ENCODE peak calls at places on chromosomes 2 and 18, in four cellular contexts. R is HepG2, B is GM12878, C is K562. N is an unnamed sample.

GRCh38 chr18:77131652-77132368 is 773 bp downstream of the MBP start:
- DNase-seq in C (no peak), B (no peak), R (no peak), N (peak; percentile 39)

GRCh38 chr2:164675027-164675426 is 53.7 kb upstream of the GRB14 start:
- DNase-seq in R (peak; percentile 55), C (no peak), B (no peak), N (no peak)

GRCh38 chr18:76491436-76491800 is 3.6 kb downstream of the ZNF516 start:
- DNase-seq in C (no peak), R (peak; percentile 41), B (no peak), N (peak; percentile 78)

GRCh38 chr2:109533823-109534222 is 79.9 kb downstream of the SEPTIN10 start:
- DNase-seq in C (no peak), B (no peak), R (no peak), N (no peak)

GRCh38 chr2:1602359-1603010 is 141.8 kb downstream of the PXDN start:
- DNase-seq in C (no peak), B (no peak), R (no peak), N (no peak)

GRCh38 chr2:84873350-84873749 is 7.5 kb downstream of the TRABD2A start:
- DNase-seq in B (no peak), R (no peak), C (no peak), N (no peak)

GRCh38 chr2:97707428-97708380 is 5.7 kb upstream of the ZAP70 start:
- DNase-seq in R (no peak), B (no peak), C (no peak), N (no peak)

GRCh38 chr2:158699323-158699722 is 95.8 kb upstream of the DAPL1 start:
- DNase-seq in B (no peak), C (no peak), R (no peak), N (no peak)

GRCh38 chr2:652881-653480 is 24.2 kb downstream of the TMEM18 start:
- DNase-seq in R (no peak), C (no peak), B (no peak), N (no peak)

GRCh38 chr2:26807788-26808460 is 22.1 kb downstream of the CENPA start:
- DNase-seq in B (no peak), C (no peak), R (no peak), N (no peak)
- TF ChIP-seq ETV6 in B (no peak), C (no peak), R (no peak), N (no peak)

GRCh38 chr2:32291746-32292145 is 14.0 kb downstream of the YIPF4 start:
- DNase-seq in B (no peak), C (no peak), R (no peak), N (no peak)

GRCh38 chr2:32284321-32284720 is 6.6 kb downstream of the YIPF4 start:
- DNase-seq in B (no peak), R (no peak), C (no peak), N (no peak)

DNA sequence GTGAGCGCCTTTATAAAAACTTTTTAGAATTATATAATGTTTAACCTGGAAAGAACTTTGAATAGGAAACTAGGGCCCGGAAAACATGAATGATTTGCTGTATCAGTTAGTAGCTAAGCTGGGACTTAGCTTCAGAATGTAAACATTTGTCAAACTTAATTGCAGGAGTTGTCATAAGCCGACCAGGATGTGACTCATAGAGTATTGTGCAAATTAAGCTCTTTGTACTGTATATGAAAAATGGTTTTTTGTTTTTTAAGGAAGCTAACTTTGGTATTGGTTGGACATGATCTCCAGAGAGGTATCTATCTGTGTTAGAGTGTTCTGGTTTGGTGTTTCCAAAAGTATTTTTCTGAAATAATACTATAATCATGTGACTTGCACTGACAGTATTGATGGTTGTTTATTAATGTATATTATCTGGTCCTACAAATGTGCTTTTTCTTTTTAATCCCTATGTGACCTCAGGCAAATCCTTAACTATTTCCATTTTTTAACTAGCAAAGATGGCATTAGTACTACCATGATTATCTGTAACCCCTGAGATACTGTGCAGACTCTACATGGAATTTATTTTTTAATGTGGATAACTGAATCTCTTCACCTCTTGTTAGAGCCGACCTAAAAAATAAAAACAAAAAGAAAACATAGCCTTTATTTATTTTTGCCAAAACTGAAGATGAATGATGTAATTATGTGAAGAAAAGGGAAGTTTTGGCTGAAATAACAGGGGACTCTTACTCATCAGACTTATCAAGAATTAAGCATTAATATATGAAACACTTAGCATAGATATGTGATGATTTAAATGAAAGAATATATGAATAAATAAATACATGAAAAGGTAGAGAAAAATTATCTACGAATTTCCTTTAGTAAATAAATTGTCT is 11.7 kb downstream of the YIPF4 start:
- DNase-seq in R (peak; percentile 80), C (peak; percentile 23), B (no peak), N (no peak)
- TF ChIP-seq NR2C2 in R (no peak), C (no peak), B (no peak), N (no peak)

GRCh38 chr2:48334180-48334579 is 195.8 kb upstream of the STON1 start:
- DNase-seq in R (no peak), B (no peak), C (no peak), N (no peak)

GRCh38 chr2:48339451-48339850 is 190.5 kb upstream of the STON1 start:
- DNase-seq in C (no peak), R (no peak), B (no peak), N (no peak)

GRCh38 chr2:48343154-48343553 is 186.8 kb upstream of the STON1 start:
- DNase-seq in B (no peak), R (no peak), C (no peak), N (no peak)

GRCh38 chr2:48341556-48342133 is 188.3 kb upstream of the STON1 start:
- DNase-seq in R (no peak), B (no peak), C (no peak), N (no peak)

DNA sequence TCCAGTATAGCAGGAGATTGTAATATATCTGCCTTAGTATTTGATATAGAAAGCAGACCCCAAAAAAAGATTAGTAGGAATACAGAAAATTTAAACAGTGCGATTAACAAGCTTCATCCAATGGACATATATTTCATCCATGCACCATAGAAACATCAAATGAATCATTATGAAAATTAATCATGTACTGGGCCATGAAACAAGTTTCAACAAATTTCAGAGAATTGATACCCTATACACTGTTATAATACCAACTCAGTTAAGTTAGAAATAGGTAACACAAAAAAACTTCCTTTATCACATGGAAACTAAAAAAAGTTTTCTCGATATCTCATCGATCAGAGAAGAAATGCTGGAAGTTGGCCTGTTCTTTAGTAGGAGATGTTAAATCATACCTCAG is 192.1 kb upstream of the STON1 start:
- DNase-seq in R (no peak), C (no peak), B (no peak), N (no peak)
- TF ChIP-seq ETV6 in R (no peak), C (no peak), B (no peak), N (no peak)

GRCh38 chr18:61589053-61589723 is 256.0 kb downstream of the CDH20 start:
- DNase-seq in B (no peak), C (no peak), R (no peak), N (no peak)
- TF ChIP-seq NR2C2 in B (no peak), C (no peak), R (no peak), N (no peak)

DNA sequence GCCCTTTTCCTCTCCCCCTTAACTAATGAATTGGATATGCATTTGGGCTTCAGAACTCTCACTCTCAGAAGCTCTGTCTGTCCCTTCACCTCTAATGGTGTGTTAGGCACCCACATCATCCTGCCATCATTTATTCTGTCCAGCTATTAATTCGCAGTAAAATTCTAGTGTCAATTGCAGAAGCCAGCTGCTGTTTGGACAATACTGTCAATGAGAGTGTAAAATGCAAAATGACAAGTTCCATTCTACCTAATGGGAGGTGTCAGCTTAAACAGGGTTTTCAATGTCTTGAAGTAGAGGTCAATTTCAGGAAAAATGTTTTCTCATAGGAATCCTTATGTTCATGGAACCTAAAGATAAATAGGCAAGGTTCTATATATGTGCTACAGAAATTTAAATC is 570.8 kb downstream of the TDRD15 start:
- DNase-seq in B (no peak), R (no peak), C (no peak), N (no peak)
- TF ChIP-seq ETV6 in B (no peak), R (no peak), C (no peak), N (no peak)